ENCODE peak calls at places on chromosomes 5 and 9, in ten cellular contexts. V, M, X, Q, I, A, E, D, H and S are unnamed samples.

GRCh38 chr5:125326114-125326513 is 579.7 kb upstream of the ZNF608 start:
- DNase-seq in V (no peak), M (peak; percentile 23), X (no peak), Q (no peak), I (peak; percentile 44), A (no peak), E (no peak), D (no peak), H (no peak), S (no peak)

GRCh38 chr5:174371600-174372094 is 326.1 kb downstream of the NSG2 start:
- DNase-seq in V (peak; percentile 88), M (no peak), X (no peak), Q (no peak), I (no peak), A (no peak), E (no peak), D (no peak), H (no peak), S (no peak)

GRCh38 chr5:150457562-150458240 is 8.2 kb upstream of the RPS14 start:
- DNase-seq in V (no peak), M (no peak), X (no peak), Q (no peak), I (no peak), A (no peak), E (no peak), D (no peak), H (no peak), S (no peak)

GRCh38 chr9:76365028-76365427 is 29.2 kb downstream of the RFK start:
- DNase-seq in V (no peak), M (no peak), X (no peak), Q (no peak), I (no peak), A (peak; percentile 5), E (no peak), D (no peak), H (peak; percentile 78), S (no peak)

GRCh38 chr9:133139246-133140173 is 18.5 kb upstream of the RALGDS start:
- DNase-seq in V (no peak), M (no peak), X (no peak), Q (no peak), I (no peak), A (no peak), E (peak; percentile 70), D (no peak), H (no peak), S (no peak)

GRCh38 chr5:154141686-154142300 is 48.7 kb upstream of the GALNT10 start:
- DNase-seq in V (no peak), M (no peak), X (no peak), Q (no peak), I (no peak), A (no peak), E (no peak), D (no peak), H (no peak), S (no peak)

GRCh38 chr5:170475269-170476000 is 28.4 kb upstream of the KCNIP1 start:
- DNase-seq in V (no peak), M (no peak), X (no peak), Q (no peak), I (no peak), A (no peak), E (no peak), D (no peak), H (no peak), S (no peak)

GRCh38 chr5:448061-448765 is 5.2 kb downstream of the EXOC3 start:
- DNase-seq in V (no peak), M (peak; percentile 41), X (peak; percentile 75), Q (no peak), I (peak; percentile 28), A (no peak), E (peak; percentile 73), D (peak; percentile 89), H (no peak), S (no peak)

GRCh38 chr5:137345396-137345795 is 153.7 kb downstream of the SPOCK1 start:
- DNase-seq in V (no peak), M (no peak), X (no peak), Q (no peak), I (no peak), A (no peak), E (no peak), D (no peak), H (no peak), S (no peak)

DNA sequence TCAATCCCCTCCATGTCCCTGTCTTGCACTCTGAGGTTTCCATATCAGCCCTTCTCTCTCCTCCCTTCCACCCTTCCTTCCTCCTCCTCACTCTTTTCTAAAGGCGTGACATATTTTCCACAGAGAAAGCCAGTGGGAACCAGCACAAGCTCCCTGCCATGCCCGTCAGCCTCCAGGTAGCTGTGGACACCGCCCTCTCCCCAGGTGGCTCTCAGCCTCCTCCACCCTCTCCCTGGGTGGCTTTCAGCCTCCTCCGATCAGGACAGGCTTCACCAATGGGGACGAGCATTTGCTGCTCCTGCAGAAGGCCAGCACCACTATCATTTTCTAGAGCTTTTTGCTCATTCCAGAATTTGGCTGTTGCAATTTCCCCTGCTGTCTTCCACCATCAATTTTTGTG is 236.6 kb downstream of the GADD45G start:
- DNase-seq in V (no peak), M (no peak), X (no peak), Q (no peak), I (no peak), A (no peak), E (no peak), D (peak; percentile 59), H (no peak), S (no peak)
- TF ChIP-seq POLR2AphosphoS5 in V (no peak), M (no peak), X (no peak), Q (no peak), I (no peak), A (no peak), E (no peak), D (no peak), H (no peak), S (no peak)

DNA sequence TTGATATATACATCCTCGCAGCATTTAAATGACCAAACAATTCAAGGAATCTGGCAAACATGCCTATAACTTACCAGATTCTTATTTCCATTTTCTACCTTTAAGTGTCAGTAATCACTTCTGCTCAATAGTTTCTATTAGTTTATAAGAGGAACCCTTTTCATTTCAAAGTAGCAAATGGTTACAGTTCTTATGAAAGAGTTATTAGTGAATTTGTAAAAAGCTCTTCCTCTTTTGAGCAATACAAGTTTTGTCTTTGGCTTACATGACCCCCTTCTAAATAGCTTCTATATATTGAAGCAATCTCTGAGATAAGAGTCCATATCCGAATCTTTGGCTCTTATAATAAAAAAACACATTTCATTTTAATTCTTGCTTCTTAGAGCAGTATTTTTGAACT is 42.0 kb downstream of the ELL2 start:
- DNase-seq in V (no peak), M (no peak), X (no peak), Q (no peak), I (no peak), A (no peak), E (no peak), D (no peak), H (no peak), S (no peak)
- H3K27ac ChIP-seq in V (no peak overlapping the region), M (no peak overlapping the region), X (no peak overlapping the region), Q (no peak overlapping the region), I (no peak overlapping the region), A (no peak overlapping the region), E (no peak overlapping the region), D (no peak overlapping the region), H (no peak overlapping the region), S (no peak overlapping the region)

GRCh38 chr5:74015716-74016115 is 389.7 kb downstream of the ARHGEF28 start:
- DNase-seq in V (no peak), M (no peak), X (no peak), Q (no peak), I (no peak), A (no peak), E (no peak), D (no peak), H (no peak), S (no peak)
- H3K4me1 ChIP-seq in V (peaks cover 23% of the 10 kb centered on the region), M (no peaks in the 10 kb centered on the region), X (peaks cover 14% of the 10 kb centered on the region), Q (no peaks in the 10 kb centered on the region), I (no peaks in the 10 kb centered on the region), A (no peaks in the 10 kb centered on the region), E (no peaks in the 10 kb centered on the region), D (no peaks in the 10 kb centered on the region), H (no peaks in the 10 kb centered on the region), S (no peaks in the 10 kb centered on the region)

GRCh38 chr5:43042176-43042625 is 2.1 kb upstream of the ANXA2R start:
- DNase-seq in V (peak; percentile 43), M (peak; percentile 79), X (peak; percentile 87), Q (no peak), I (peak; percentile 74), A (peak; percentile 78), E (peak; percentile 94), D (peak; percentile 96), H (peak; percentile 47), S (peak; percentile 73)
- TF ChIP-seq POLR2AphosphoS5 in V (no peak), M (peak; percentile 29), X (no peak), Q (no peak), I (peak; percentile 7), A (no peak), E (peak; percentile 39), D (peak; percentile 83), H (no peak), S (peak; percentile 54)

GRCh38 chr9:129080312-129080607 is 651 bp upstream of the DOLPP1 start:
- DNase-seq in V (no peak), M (no peak), X (no peak), Q (no peak), I (no peak), A (no peak), E (peak; percentile 77), D (no peak), H (no peak), S (no peak)
- H3K27ac ChIP-seq in V (no peak overlapping the region), M (peak overlapping the region; percentile 92), X (peak overlapping the region; percentile 50), Q (no peak overlapping the region), I (peak overlapping the region; percentile 91), A (peak overlapping the region; percentile 29), E (no peak overlapping the region), D (peak overlapping the region; percentile 41), H (peak overlapping the region; percentile 63), S (peak overlapping the region; percentile 28)